ENCODE peak calls at places on chromosomes 13 and 19, in eight cellular contexts. R is posterior cingulate gyrus; H is activated T-helper 2 cell treated with anti-CD3 and anti-CD28 coated beads, Interferon-gamma antibody, Interleukin-2, Interleukin-4, amounts not matched to agents 10 μg/mL and 5 μg/mL and 100 μg/mL, durations not matched to agents 14 hours and 24 hours and 36 hours; Z is GF-D8; K is cardiac fibroblast; L is activated B cell treated with CpG ODN at 0.5 μM for 24 hours; P is activated T-helper 1 cell treated with Interleukin-2 at 50 U/mL for 16 hours; Y is naive B cell. D is an unnamed sample.

GRCh38 chr13:47251771-47252170 is 354.9 kb upstream of the HTR2A start:
- DNase-seq in Y (no peak), L (no peak), R (no peak), P (no peak), Z (no peak), H (no peak), K (no peak), D (no peak)

GRCh38 chr13:30431269-30431950 is 9.1 kb downstream of the UBE2L5 start:
- DNase-seq in H (no peak), K (peak), R (no peak), P (no peak), L (no peak), Z (no peak), Y (no peak), D (no peak)

GRCh38 chr19:38564981-38565685 is 52.6 kb downstream of the MAP4K1 start:
- DNase-seq in R (no peak), P (peak), Y (peak), K (no peak), H (no peak), L (peak), Z (no peak), D (no peak)

GRCh38 chr19:3494559-3494958 is 5.9 kb downstream of the DOHH start:
- DNase-seq in H (peak), K (no peak), R (no peak), P (no peak), Z (no peak), Y (no peak), L (no peak), D (no peak)

GRCh38 chr13:109509154-109509905 is 277.1 kb downstream of the IRS2 start:
- DNase-seq in P (no peak), K (peak), L (no peak), R (no peak), Z (no peak), H (no peak), Y (no peak), D (no peak)

GRCh38 chr19:44585371-44586141 is 27.8 kb upstream of the IGSF23 start:
- DNase-seq in L (no peak), K (peak), H (no peak), Y (no peak), P (no peak), R (no peak), Z (peak), D (no peak)

GRCh38 chr13:43441916-43442315 is 344.9 kb downstream of the ENOX1 start:
- DNase-seq in Y (no peak), R (no peak), K (no peak), P (no peak), L (no peak), Z (no peak), H (no peak), D (no peak)

GRCh38 chr13:26221399-26221720 is 754 bp downstream of the RNF6 start:
- DNase-seq in Z (no peak), K (no peak), H (no peak), P (no peak), L (no peak), Y (no peak), R (no peak), D (peak)

GRCh38 chr13:114080739-114081561 is 51.5 kb downstream of the RASA3 start:
- DNase-seq in Y (no peak), L (no peak), R (no peak), H (no peak), Z (no peak), P (no peak), K (no peak), D (no peak)

GRCh38 chr19:19207637-19208582 is 3.8 kb upstream of the NCAN start:
- DNase-seq in L (no peak), P (no peak), Z (no peak), H (no peak), R (peak), K (no peak), Y (no peak), D (no peak)

GRCh38 chr19:47512183-47512947 is 2.5 kb downstream of the NAPA start:
- DNase-seq in R (no peak), Z (peak), H (no peak), L (no peak), P (no peak), Y (no peak), K (peak), D (peak)

GRCh38 chr19:55647732-55648656 is at the start of gene CCDC106:
- DNase-seq in H (peak), R (peak), Y (peak), P (no peak), K (peak), L (peak), Z (no peak), D (peak)

GRCh38 chr19:52734893-52735661 is at the start of gene ZNF611:
- DNase-seq in P (peak), H (peak), Z (peak), Y (peak), R (peak), K (peak), L (peak), D (peak)

GRCh38 chr19:38482496-38482895 is 49.0 kb downstream of the RYR1 start:
- DNase-seq in H (no peak), Z (no peak), P (no peak), R (no peak), L (no peak), K (no peak), Y (no peak), D (no peak)

GRCh38 chr19:5968431-5969373 is 9.2 kb downstream of the RANBP3 start:
- DNase-seq in R (no peak), L (no peak), P (no peak), Y (no peak), K (no peak), Z (no peak), H (no peak), D (no peak)